ENCODE peak calls at places on chromosomes 5 and 9, in four cellular contexts. One of them, this sample, is unnamed.

GRCh38 chr5:87127426-87127825 is 140.3 kb upstream of the RASA1 start:
- DNase-seq in A549: no peak
- DNase-seq in H1: no peak
- DNase-seq in K562: no peak
- DNase-seq in this sample: no peak

GRCh38 chr5:146724975-146725374 is 153.6 kb downstream of the PPP2R2B start:
- DNase-seq in H1: no peak
- DNase-seq in K562: no peak
- DNase-seq in A549: no peak
- DNase-seq in this sample: no peak

GRCh38 chr5:62082370-62082778 is 223.6 kb upstream of the KIF2A start:
- DNase-seq in K562: no peak
- DNase-seq in H1: no peak
- DNase-seq in A549: no peak
- DNase-seq in this sample: no peak

GRCh38 chr9:98481676-98482075 is 226.2 kb upstream of the TBC1D2 start:
- DNase-seq in H1: no peak
- DNase-seq in K562: no peak
- DNase-seq in A549: no peak
- DNase-seq in this sample: peak; percentile 8

GRCh38 chr9:135300346-135301141 is 179.0 kb upstream of the PPP1R26 start:
- DNase-seq in K562: no peak
- DNase-seq in A549: no peak
- DNase-seq in H1: no peak
- DNase-seq in this sample: no peak

GRCh38 chr9:30065888-30066287 is 2318.6 kb upstream of the ACO1 start:
- DNase-seq in K562: no peak
- DNase-seq in H1: no peak
- DNase-seq in A549: peak; percentile 28
- DNase-seq in this sample: peak; percentile 6

GRCh38 chr9:131856105-131856504 is 116.2 kb upstream of the RAPGEF1 start:
- DNase-seq in K562: peak; percentile 58
- DNase-seq in A549: peak; percentile 45
- DNase-seq in H1: peak; percentile 47
- DNase-seq in this sample: peak; percentile 48

GRCh38 chr9:9612270-9612669 is 1000.5 kb downstream of the PTPRD start:
- DNase-seq in H1: no peak
- DNase-seq in K562: no peak
- DNase-seq in A549: no peak
- DNase-seq in this sample: no peak

GRCh38 chr9:111992523-111992922 is 95.9 kb downstream of the UGCG start:
- DNase-seq in A549: no peak
- DNase-seq in K562: no peak
- DNase-seq in H1: no peak
- DNase-seq in this sample: no peak
- TF ChIP-seq PHF8 in A549: no peak
- TF ChIP-seq PHF8 in K562: no peak
- TF ChIP-seq PHF8 in H1: no peak
- TF ChIP-seq PHF8 in this sample: no peak

GRCh38 chr5:149885512-149885911 is 59.1 kb downstream of the PDE6A start:
- DNase-seq in K562: no peak
- DNase-seq in A549: no peak
- DNase-seq in H1: no peak
- DNase-seq in this sample: no peak

GRCh38 chr5:149886060-149886459 is 58.5 kb downstream of the PDE6A start:
- DNase-seq in A549: no peak
- DNase-seq in H1: no peak
- DNase-seq in K562: no peak
- DNase-seq in this sample: no peak

GRCh38 chr5:149888280-149888679 is 56.3 kb downstream of the PDE6A start:
- DNase-seq in A549: no peak
- DNase-seq in H1: no peak
- DNase-seq in K562: no peak
- DNase-seq in this sample: no peak

GRCh38 chr5:149887622-149888183 is 56.9 kb downstream of the PDE6A start:
- DNase-seq in A549: peak; percentile 53
- DNase-seq in H1: no peak
- DNase-seq in K562: peak; percentile 84
- DNase-seq in this sample: peak; percentile 67

DNA sequence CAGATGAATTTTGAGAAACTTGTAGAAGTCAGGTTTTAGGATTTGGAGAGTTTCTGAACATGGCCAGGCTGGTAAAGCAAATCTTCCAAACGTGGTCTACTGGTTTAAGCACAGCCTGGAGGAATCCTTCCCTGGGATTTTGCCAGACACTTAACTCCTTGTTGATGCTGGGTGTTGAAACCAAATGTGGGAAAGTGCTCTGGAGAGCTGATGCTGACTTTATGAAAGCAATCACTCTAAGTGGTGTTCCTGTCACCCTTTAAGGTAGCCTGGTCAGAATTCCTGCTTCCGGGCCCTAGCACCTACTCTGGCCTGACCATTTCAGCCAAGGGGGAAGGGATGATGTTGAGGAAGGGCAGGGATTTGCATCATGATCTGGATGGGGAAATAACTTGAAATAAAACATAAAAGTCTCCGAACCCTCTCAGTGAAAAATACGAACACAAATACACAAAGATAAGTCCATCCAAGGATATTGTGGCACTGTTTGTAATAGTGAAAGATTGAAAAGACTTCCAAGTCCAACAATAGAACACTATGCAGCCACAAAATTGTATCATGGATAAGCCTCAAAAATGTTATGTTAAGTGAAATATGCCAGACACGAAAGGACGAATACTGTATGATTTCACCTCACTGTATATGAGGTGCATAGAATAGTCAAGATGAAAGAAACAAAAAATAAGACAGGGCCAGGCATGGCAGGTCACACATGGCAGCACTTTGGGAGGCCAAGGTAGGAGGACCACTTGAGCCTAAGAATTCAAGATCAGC is 57.7 kb downstream of the PDE6A start:
- DNase-seq in H1: no peak
- DNase-seq in A549: no peak
- DNase-seq in K562: no peak
- DNase-seq in this sample: no peak
- TF ChIP-seq PHF8 in H1: no peak
- TF ChIP-seq PHF8 in A549: no peak
- TF ChIP-seq PHF8 in K562: no peak
- TF ChIP-seq PHF8 in this sample: no peak

GRCh38 chr9:38001430-38001829 is 67.6 kb downstream of the SHB start:
- DNase-seq in K562: no peak
- DNase-seq in H1: no peak
- DNase-seq in A549: no peak
- DNase-seq in this sample: no peak

GRCh38 chr9:37999501-38000189 is 69.4 kb downstream of the SHB start:
- DNase-seq in H1: no peak
- DNase-seq in K562: no peak
- DNase-seq in A549: no peak
- DNase-seq in this sample: no peak

GRCh38 chr9:38000332-38000731 is 68.7 kb downstream of the SHB start:
- DNase-seq in K562: no peak
- DNase-seq in A549: no peak
- DNase-seq in H1: no peak
- DNase-seq in this sample: no peak

GRCh38 chr9:37998881-37999311 is 70.1 kb downstream of the SHB start:
- DNase-seq in K562: no peak
- DNase-seq in A549: no peak
- DNase-seq in H1: no peak
- DNase-seq in this sample: no peak

DNA sequence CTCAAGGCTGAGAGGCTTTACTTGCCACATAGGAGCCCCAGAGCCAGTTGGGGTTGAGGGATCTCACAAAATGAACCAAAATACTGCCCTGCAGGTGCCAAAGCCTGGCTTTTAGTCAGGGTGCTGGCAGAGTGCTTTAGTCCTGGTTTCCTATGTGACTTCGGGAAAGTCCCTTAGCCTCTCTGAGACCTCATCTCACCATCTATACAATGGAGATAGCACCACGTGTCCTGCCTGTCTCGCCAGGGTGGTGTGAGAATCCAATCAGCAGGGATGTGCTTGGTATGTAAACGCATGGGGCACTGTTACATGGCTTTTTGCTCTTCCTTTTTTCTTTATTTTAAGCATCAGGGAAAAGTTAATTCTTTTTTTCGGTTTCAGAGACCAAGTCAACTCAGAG is 68.3 kb downstream of the SHB start:
- DNase-seq in H1: no peak
- DNase-seq in K562: no peak
- DNase-seq in A549: no peak
- DNase-seq in this sample: no peak
- TF ChIP-seq PHF8 in H1: no peak
- TF ChIP-seq PHF8 in K562: no peak
- TF ChIP-seq PHF8 in A549: no peak
- TF ChIP-seq PHF8 in this sample: no peak

GRCh38 chr5:154565123-154565522 is 87.1 kb upstream of the HAND1 start:
- DNase-seq in K562: no peak
- DNase-seq in H1: no peak
- DNase-seq in A549: no peak
- DNase-seq in this sample: no peak

GRCh38 chr5:154559398-154560276 is 81.6 kb upstream of the HAND1 start:
- DNase-seq in A549: no peak
- DNase-seq in H1: no peak
- DNase-seq in K562: no peak
- DNase-seq in this sample: no peak

GRCh38 chr5:154567155-154567554 is 89.1 kb upstream of the HAND1 start:
- DNase-seq in H1: no peak
- DNase-seq in K562: no peak
- DNase-seq in A549: no peak
- DNase-seq in this sample: no peak

GRCh38 chr5:154566146-154566680 is 88.2 kb upstream of the HAND1 start:
- DNase-seq in A549: no peak
- DNase-seq in K562: no peak
- DNase-seq in H1: no peak
- DNase-seq in this sample: no peak

DNA sequence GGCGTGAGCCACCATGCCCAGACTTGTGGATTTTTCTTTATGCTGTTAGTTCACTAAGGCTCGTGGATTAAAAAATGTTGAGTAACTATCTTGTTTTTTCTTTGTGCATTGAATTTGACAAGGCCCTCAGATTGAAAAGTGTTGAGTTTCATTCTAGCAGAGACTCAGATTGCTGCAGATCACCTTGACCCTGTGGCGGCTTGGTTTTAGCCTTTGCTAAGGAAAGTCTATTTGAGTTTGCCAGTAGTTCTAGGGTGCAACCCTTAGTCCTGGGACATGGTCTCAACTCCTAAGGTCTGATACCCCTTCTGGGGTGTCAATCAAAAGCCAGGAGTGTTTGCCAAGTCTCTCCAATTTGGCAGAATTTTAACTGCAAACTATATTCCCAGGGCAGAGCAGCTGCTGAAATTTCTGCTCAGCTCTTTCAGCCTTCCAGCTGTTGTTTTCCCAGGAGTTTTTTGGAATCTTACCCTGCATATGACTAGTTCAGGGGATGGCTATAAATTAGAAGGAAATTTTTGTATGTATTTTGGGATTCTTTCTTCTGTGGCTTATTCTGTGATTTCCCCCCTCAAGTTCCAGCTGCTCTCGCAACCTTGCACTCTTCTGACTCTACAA is 84.3 kb upstream of the HAND1 start:
- DNase-seq in K562: no peak
- DNase-seq in H1: no peak
- DNase-seq in A549: no peak
- DNase-seq in this sample: no peak
- TF ChIP-seq PHF8 in K562: no peak
- TF ChIP-seq PHF8 in H1: no peak
- TF ChIP-seq PHF8 in A549: no peak
- TF ChIP-seq PHF8 in this sample: no peak

DNA sequence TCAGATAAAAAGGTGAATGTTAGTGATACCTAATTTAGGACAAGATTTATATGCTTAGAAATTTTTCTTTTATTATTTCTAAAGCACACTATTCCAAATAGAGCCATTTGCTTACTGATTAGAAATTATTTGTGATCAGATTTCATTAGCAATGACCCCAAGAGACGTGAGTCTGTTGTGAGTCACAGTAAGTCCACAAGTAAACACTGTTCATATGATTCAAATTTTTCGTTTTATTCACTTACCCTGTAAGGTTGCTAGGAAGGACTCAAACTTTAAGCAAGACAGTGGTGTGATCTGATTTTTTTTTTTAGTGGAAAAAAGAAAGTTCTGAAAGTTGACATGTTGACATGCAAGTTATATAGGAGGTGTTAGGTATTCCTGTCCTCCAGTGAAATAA is 1.2 kb downstream of the CARD6 start:
- DNase-seq in K562: no peak
- DNase-seq in A549: no peak
- DNase-seq in H1: no peak
- DNase-seq in this sample: no peak
- TF ChIP-seq PHF8 in K562: no peak
- TF ChIP-seq PHF8 in A549: no peak
- TF ChIP-seq PHF8 in H1: no peak
- TF ChIP-seq PHF8 in this sample: no peak

DNA sequence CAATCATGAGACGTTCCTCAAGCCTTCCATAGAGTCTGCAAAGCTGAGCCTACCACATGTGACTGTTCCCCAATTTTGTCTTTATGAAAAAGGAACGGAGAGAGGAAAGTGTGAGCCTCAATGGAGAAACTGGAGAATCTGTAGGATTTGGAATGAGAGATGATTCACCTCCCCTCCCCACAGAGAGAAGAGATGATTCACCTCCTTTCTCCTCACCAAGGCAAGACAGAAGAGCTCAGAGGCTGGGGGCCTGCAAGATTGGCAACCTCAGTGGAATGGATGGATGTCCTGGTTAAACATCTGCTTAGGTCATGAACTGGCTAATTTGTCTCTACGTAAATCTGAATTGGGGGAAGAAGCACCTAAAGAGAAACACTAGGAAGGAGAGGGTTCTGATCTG is 17.0 kb upstream of the MOCS2 start:
- DNase-seq in A549: no peak
- DNase-seq in H1: no peak
- DNase-seq in K562: no peak
- DNase-seq in this sample: no peak
- TF ChIP-seq PHF8 in A549: no peak
- TF ChIP-seq PHF8 in H1: no peak
- TF ChIP-seq PHF8 in K562: no peak
- TF ChIP-seq PHF8 in this sample: no peak

DNA sequence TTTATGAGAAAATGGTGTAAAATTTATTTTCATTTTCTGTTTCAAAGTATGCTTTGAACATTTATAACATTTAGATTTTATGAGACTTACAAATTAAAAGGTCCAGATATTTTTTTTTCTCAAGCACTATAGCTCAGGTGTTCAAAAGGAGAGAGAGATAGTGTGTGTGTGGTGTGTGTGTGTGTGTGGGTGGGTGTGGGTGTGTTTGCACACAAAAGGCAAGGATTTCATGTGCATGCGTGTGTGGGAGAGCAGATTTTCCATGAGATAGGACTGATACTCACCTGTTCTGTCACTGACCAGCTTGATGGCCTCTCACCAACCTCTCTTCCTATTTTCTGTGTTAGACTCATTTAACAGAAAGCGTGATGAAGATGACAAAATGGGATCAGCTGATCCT is 355.3 kb downstream of the TAF11L14 start:
- DNase-seq in H1: no peak
- DNase-seq in A549: no peak
- DNase-seq in K562: no peak
- DNase-seq in this sample: no peak
- TF ChIP-seq PHF8 in H1: no peak
- TF ChIP-seq PHF8 in A549: no peak
- TF ChIP-seq PHF8 in K562: no peak
- TF ChIP-seq PHF8 in this sample: no peak